ENCODE peak calls at places on chromosomes 4 and X, in seven cellular contexts. One of them, this sample, is unnamed.
A peak's percentile ranks its signal among the peaks of the same experiment; 100 is the strongest.

GRCh38 chrX:112668476-112669404 is 11.0 kb downstream of the LHFPL1 start:
- DNase-seq in fibroblast of lung: no peak
- DNase-seq in right lobe of liver: no peak
- DNase-seq in SK-N-SH: no peak
- DNase-seq in heart left ventricle: no peak
- DNase-seq in suprapubic skin: no peak
- DNase-seq in lung: no peak
- DNase-seq in this sample: no peak

GRCh38 chr4:40401646-40402045 is 66.5 kb downstream of the CHRNA9 start:
- DNase-seq in fibroblast of lung: no peak
- DNase-seq in right lobe of liver: no peak
- DNase-seq in SK-N-SH: peak; percentile 74
- DNase-seq in heart left ventricle: peak; percentile 29
- DNase-seq in suprapubic skin: no peak
- DNase-seq in lung: no peak
- DNase-seq in this sample: no peak

GRCh38 chr4:37902738-37903693 is 12.1 kb downstream of the TBC1D1 start:
- DNase-seq in fibroblast of lung: no peak
- DNase-seq in right lobe of liver: no peak
- DNase-seq in SK-N-SH: no peak
- DNase-seq in heart left ventricle: no peak
- DNase-seq in suprapubic skin: no peak
- DNase-seq in lung: no peak
- DNase-seq in this sample: no peak

GRCh38 chr4:84855774-84856173 is 110.7 kb downstream of the WDFY3 start:
- DNase-seq in fibroblast of lung: peak; percentile 29
- DNase-seq in right lobe of liver: no peak
- DNase-seq in SK-N-SH: no peak
- DNase-seq in heart left ventricle: no peak
- DNase-seq in suprapubic skin: no peak
- DNase-seq in lung: no peak
- DNase-seq in this sample: no peak

GRCh38 chr4:54657556-54658313 is at the start of gene KIT:
- DNase-seq in fibroblast of lung: peak; percentile 17
- DNase-seq in right lobe of liver: peak; percentile 62
- DNase-seq in SK-N-SH: peak; percentile 89
- DNase-seq in heart left ventricle: peak; percentile 31
- DNase-seq in suprapubic skin: peak; percentile 82
- DNase-seq in lung: no peak
- DNase-seq in this sample: no peak

GRCh38 chr4:10457255-10457801 is at the start of gene ZNF518B:
- DNase-seq in fibroblast of lung: peak; percentile 61
- DNase-seq in right lobe of liver: peak; percentile 78
- DNase-seq in SK-N-SH: peak; percentile 93
- DNase-seq in heart left ventricle: peak; percentile 72
- DNase-seq in suprapubic skin: peak; percentile 80
- DNase-seq in lung: peak; percentile 61
- DNase-seq in this sample: peak; percentile 83

GRCh38 chr4:152304220-152304619 is 231.7 kb downstream of the FBXW7 start:
- DNase-seq in fibroblast of lung: peak; percentile 38
- DNase-seq in right lobe of liver: no peak
- DNase-seq in SK-N-SH: no peak
- DNase-seq in heart left ventricle: no peak
- DNase-seq in suprapubic skin: no peak
- DNase-seq in lung: no peak
- DNase-seq in this sample: no peak

GRCh38 chr4:19130836-19131235 is 1109.3 kb upstream of the LCORL start:
- DNase-seq in fibroblast of lung: peak; percentile 94
- DNase-seq in right lobe of liver: no peak
- DNase-seq in SK-N-SH: no peak
- DNase-seq in heart left ventricle: no peak
- DNase-seq in suprapubic skin: no peak
- DNase-seq in lung: no peak
- DNase-seq in this sample: no peak

GRCh38 chr4:21819086-21819485 is 129.5 kb downstream of the KCNIP4 start:
- DNase-seq in fibroblast of lung: peak; percentile 18
- DNase-seq in right lobe of liver: no peak
- DNase-seq in SK-N-SH: no peak
- DNase-seq in heart left ventricle: peak; percentile 26
- DNase-seq in suprapubic skin: no peak
- DNase-seq in lung: no peak
- DNase-seq in this sample: no peak

GRCh38 chrX:24647257-24648058 is at the start of gene PCYT1B:
- DNase-seq in fibroblast of lung: peak; percentile 76
- DNase-seq in right lobe of liver: peak; percentile 61
- DNase-seq in SK-N-SH: peak; percentile 74
- DNase-seq in heart left ventricle: peak; percentile 70
- DNase-seq in suprapubic skin: peak; percentile 81
- DNase-seq in lung: peak; percentile 54
- DNase-seq in this sample: peak; percentile 59

GRCh38 chr4:89492476-89493110 is 185.0 kb upstream of the GPRIN3 start:
- DNase-seq in fibroblast of lung: peak; percentile 86
- DNase-seq in right lobe of liver: no peak
- DNase-seq in SK-N-SH: no peak
- DNase-seq in heart left ventricle: no peak
- DNase-seq in suprapubic skin: no peak
- DNase-seq in lung: no peak
- DNase-seq in this sample: no peak

GRCh38 chr4:169256101-169256612 is 14.6 kb downstream of the SH3RF1 start:
- DNase-seq in fibroblast of lung: no peak
- DNase-seq in right lobe of liver: no peak
- DNase-seq in SK-N-SH: no peak
- DNase-seq in heart left ventricle: no peak
- DNase-seq in suprapubic skin: no peak
- DNase-seq in lung: no peak
- DNase-seq in this sample: no peak

GRCh38 chr4:8341691-8342090 is 72.1 kb downstream of the HTRA3 start:
- DNase-seq in fibroblast of lung: no peak
- DNase-seq in right lobe of liver: no peak
- DNase-seq in SK-N-SH: no peak
- DNase-seq in heart left ventricle: peak; percentile 86
- DNase-seq in suprapubic skin: peak; percentile 79
- DNase-seq in lung: no peak
- DNase-seq in this sample: no peak

GRCh38 chr4:128517739-128518510 is 230.3 kb upstream of the PGRMC2 start:
- DNase-seq in fibroblast of lung: peak; percentile 99
- DNase-seq in right lobe of liver: no peak
- DNase-seq in SK-N-SH: peak; percentile 31
- DNase-seq in heart left ventricle: peak; percentile 67
- DNase-seq in suprapubic skin: no peak
- DNase-seq in lung: peak; percentile 43
- DNase-seq in this sample: no peak

GRCh38 chr4:13704020-13704419 is 76.5 kb upstream of the BOD1L1 start:
- DNase-seq in fibroblast of lung: no peak
- DNase-seq in right lobe of liver: no peak
- DNase-seq in SK-N-SH: no peak
- DNase-seq in heart left ventricle: no peak
- DNase-seq in suprapubic skin: no peak
- DNase-seq in lung: no peak
- DNase-seq in this sample: no peak

GRCh38 chr4:69330345-69330744 is 50.1 kb downstream of the UGT2B28 start:
- DNase-seq in fibroblast of lung: no peak
- DNase-seq in right lobe of liver: no peak
- DNase-seq in SK-N-SH: no peak
- DNase-seq in heart left ventricle: no peak
- DNase-seq in suprapubic skin: no peak
- DNase-seq in lung: no peak
- DNase-seq in this sample: no peak

GRCh38 chr4:118683513-118683912 is 1.7 kb upstream of the METTL14 start:
- DNase-seq in fibroblast of lung: no peak
- DNase-seq in right lobe of liver: no peak
- DNase-seq in SK-N-SH: peak; percentile 29
- DNase-seq in heart left ventricle: no peak
- DNase-seq in suprapubic skin: no peak
- DNase-seq in lung: no peak
- DNase-seq in this sample: no peak

DNA sequence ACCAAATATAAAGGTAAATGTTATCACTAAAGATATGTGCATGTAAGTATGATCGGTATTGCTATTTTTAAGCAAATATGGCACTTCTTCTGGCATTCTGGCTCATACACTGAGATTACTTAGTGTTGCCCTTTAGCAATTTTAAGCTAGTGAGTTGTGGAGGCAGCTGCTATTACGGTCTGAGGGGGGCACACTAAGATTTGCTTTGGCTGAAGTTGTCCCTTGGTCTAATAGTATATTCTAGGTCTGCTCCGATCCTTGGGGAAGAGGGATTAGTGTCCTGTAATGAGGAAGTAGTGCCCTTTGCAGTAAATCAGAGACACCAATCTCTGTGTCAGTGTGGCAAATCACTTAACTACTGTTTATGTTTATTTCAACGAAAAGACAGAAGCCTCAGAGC is 196.5 kb upstream of the FTHL17 start:
- DNase-seq in fibroblast of lung: peak; percentile 15
- DNase-seq in right lobe of liver: no peak
- DNase-seq in SK-N-SH: no peak
- DNase-seq in heart left ventricle: no peak
- DNase-seq in suprapubic skin: no peak
- DNase-seq in lung: no peak
- DNase-seq in this sample: no peak
- H3K4me1 ChIP-seq in fibroblast of lung: no peaks in the 10 kb centered on the region
- H3K4me1 ChIP-seq in right lobe of liver: no peaks in the 10 kb centered on the region
- H3K4me1 ChIP-seq in SK-N-SH: no peaks in the 10 kb centered on the region
- H3K4me1 ChIP-seq in heart left ventricle: peaks cover 6% of the 10 kb centered on the region
- H3K4me1 ChIP-seq in suprapubic skin: no peaks in the 10 kb centered on the region
- H3K4me1 ChIP-seq in lung: no peaks in the 10 kb centered on the region
- H3K4me1 ChIP-seq in this sample: no peaks in the 10 kb centered on the region

GRCh38 chr4:165308606-165309005 is 18.9 kb upstream of the MSMO1 start:
- DNase-seq in fibroblast of lung: no peak
- DNase-seq in right lobe of liver: no peak
- DNase-seq in SK-N-SH: no peak
- DNase-seq in heart left ventricle: no peak
- DNase-seq in suprapubic skin: no peak
- DNase-seq in lung: no peak
- DNase-seq in this sample: no peak
- H3K27ac ChIP-seq in fibroblast of lung: no peak overlapping the region
- H3K27ac ChIP-seq in right lobe of liver: no peak overlapping the region
- H3K27ac ChIP-seq in SK-N-SH: no peak overlapping the region
- H3K27ac ChIP-seq in heart left ventricle: no peak overlapping the region
- H3K27ac ChIP-seq in suprapubic skin: no peak overlapping the region
- H3K27ac ChIP-seq in lung: peak overlapping the region; percentile 52
- H3K27ac ChIP-seq in this sample: no peak overlapping the region

GRCh38 chrX:11257711-11258110 is 35.5 kb upstream of the AMELX start:
- DNase-seq in fibroblast of lung: no peak
- DNase-seq in right lobe of liver: no peak
- DNase-seq in SK-N-SH: no peak
- DNase-seq in heart left ventricle: no peak
- DNase-seq in suprapubic skin: no peak
- DNase-seq in lung: no peak
- DNase-seq in this sample: no peak
- H3K4me3 ChIP-seq in fibroblast of lung: no peak overlapping the region
- H3K4me3 ChIP-seq in right lobe of liver: no peak overlapping the region
- H3K4me3 ChIP-seq in SK-N-SH: no peak overlapping the region
- H3K4me3 ChIP-seq in heart left ventricle: no peak overlapping the region
- H3K4me3 ChIP-seq in suprapubic skin: no peak overlapping the region
- H3K4me3 ChIP-seq in lung: no peak overlapping the region
- H3K4me3 ChIP-seq in this sample: no peak overlapping the region

GRCh38 chr4:121228851-121229250 is 64.7 kb upstream of the TNIP3 start:
- DNase-seq in fibroblast of lung: no peak
- DNase-seq in right lobe of liver: no peak
- DNase-seq in SK-N-SH: no peak
- DNase-seq in heart left ventricle: no peak
- DNase-seq in suprapubic skin: no peak
- DNase-seq in lung: no peak
- DNase-seq in this sample: no peak
- H3K4me1 ChIP-seq in fibroblast of lung: no peaks in the 10 kb centered on the region
- H3K4me1 ChIP-seq in right lobe of liver: no peaks in the 10 kb centered on the region
- H3K4me1 ChIP-seq in SK-N-SH: no peaks in the 10 kb centered on the region
- H3K4me1 ChIP-seq in heart left ventricle: no peaks in the 10 kb centered on the region
- H3K4me1 ChIP-seq in suprapubic skin: no peaks in the 10 kb centered on the region
- H3K4me1 ChIP-seq in lung: no peaks in the 10 kb centered on the region
- H3K4me1 ChIP-seq in this sample: peaks cover 11% of the 10 kb centered on the region